ENCODE peak calls at places on chromosomes 16 and 17, in ten cellular contexts. One of them, this sample, is unnamed.

GRCh38 chr16:1766231-1766630 is 5.1 kb downstream of the NME3 start:
- DNase-seq in tibial nerve: no peak
- DNase-seq in A549: no peak
- DNase-seq in small intestine: no peak
- DNase-seq in cardiac fibroblast: no peak
- DNase-seq in aorta: no peak
- DNase-seq in IMR-90: no peak
- DNase-seq in endothelial cell of umbilical vein: no peak
- DNase-seq in H7: no peak
- DNase-seq in AG04450: no peak
- DNase-seq in this sample: no peak

GRCh38 chr17:9360610-9361571 is 214.7 kb downstream of the STX8 start:
- DNase-seq in endothelial cell of umbilical vein: no peak
- DNase-seq in IMR-90: peak
- DNase-seq in aorta: peak
- DNase-seq in A549: peak
- DNase-seq in AG04450: peak
- DNase-seq in tibial nerve: no peak
- DNase-seq in cardiac fibroblast: peak
- DNase-seq in H7: no peak
- DNase-seq in small intestine: peak
- DNase-seq in this sample: peak

GRCh38 chr17:82566129-82566995 is 46.8 kb downstream of the FOXK2 start:
- DNase-seq in IMR-90: no peak
- DNase-seq in A549: no peak
- DNase-seq in tibial nerve: no peak
- DNase-seq in cardiac fibroblast: no peak
- DNase-seq in endothelial cell of umbilical vein: no peak
- DNase-seq in aorta: no peak
- DNase-seq in small intestine: peak
- DNase-seq in H7: peak
- DNase-seq in AG04450: no peak
- DNase-seq in this sample: no peak

GRCh38 chr17:80008848-80009247 is 26.8 kb downstream of the TBC1D16 start:
- DNase-seq in tibial nerve: no peak
- DNase-seq in A549: no peak
- DNase-seq in cardiac fibroblast: no peak
- DNase-seq in endothelial cell of umbilical vein: no peak
- DNase-seq in AG04450: no peak
- DNase-seq in IMR-90: no peak
- DNase-seq in H7: no peak
- DNase-seq in small intestine: no peak
- DNase-seq in aorta: no peak
- DNase-seq in this sample: no peak

GRCh38 chr17:14351493-14351892 is 50.6 kb downstream of the HS3ST3B1 start:
- DNase-seq in IMR-90: peak
- DNase-seq in tibial nerve: no peak
- DNase-seq in endothelial cell of umbilical vein: no peak
- DNase-seq in AG04450: no peak
- DNase-seq in A549: no peak
- DNase-seq in aorta: no peak
- DNase-seq in small intestine: no peak
- DNase-seq in H7: no peak
- DNase-seq in cardiac fibroblast: peak
- DNase-seq in this sample: no peak

GRCh38 chr17:75159196-75160031 is 5.1 kb upstream of the JPT1 start:
- DNase-seq in H7: no peak
- DNase-seq in endothelial cell of umbilical vein: peak
- DNase-seq in cardiac fibroblast: peak
- DNase-seq in A549: peak
- DNase-seq in aorta: no peak
- DNase-seq in IMR-90: peak
- DNase-seq in small intestine: peak
- DNase-seq in AG04450: no peak
- DNase-seq in tibial nerve: no peak
- DNase-seq in this sample: peak

GRCh38 chr16:85894266-85894665 is 4.7 kb upstream of the IRF8 start:
- DNase-seq in small intestine: peak
- DNase-seq in cardiac fibroblast: no peak
- DNase-seq in tibial nerve: no peak
- DNase-seq in AG04450: no peak
- DNase-seq in aorta: no peak
- DNase-seq in endothelial cell of umbilical vein: no peak
- DNase-seq in A549: peak
- DNase-seq in IMR-90: no peak
- DNase-seq in H7: peak
- DNase-seq in this sample: no peak

GRCh38 chr16:68790130-68790761 is 53.1 kb upstream of the TANGO6 start:
- DNase-seq in small intestine: no peak
- DNase-seq in H7: peak
- DNase-seq in A549: peak
- DNase-seq in tibial nerve: no peak
- DNase-seq in IMR-90: peak
- DNase-seq in endothelial cell of umbilical vein: no peak
- DNase-seq in cardiac fibroblast: peak
- DNase-seq in AG04450: no peak
- DNase-seq in aorta: no peak
- DNase-seq in this sample: peak

GRCh38 chr16:7335991-7336634 is 3.5 kb downstream of the RBFOX1 start:
- DNase-seq in cardiac fibroblast: no peak
- DNase-seq in tibial nerve: no peak
- DNase-seq in endothelial cell of umbilical vein: no peak
- DNase-seq in H7: no peak
- DNase-seq in AG04450: no peak
- DNase-seq in IMR-90: no peak
- DNase-seq in aorta: no peak
- DNase-seq in A549: no peak
- DNase-seq in small intestine: no peak
- DNase-seq in this sample: no peak

GRCh38 chr16:52861614-52862022 is 191.1 kb downstream of the CHD9NB start:
- DNase-seq in AG04450: no peak
- DNase-seq in tibial nerve: no peak
- DNase-seq in aorta: no peak
- DNase-seq in small intestine: peak
- DNase-seq in H7: peak
- DNase-seq in endothelial cell of umbilical vein: no peak
- DNase-seq in IMR-90: no peak
- DNase-seq in A549: peak
- DNase-seq in cardiac fibroblast: no peak
- DNase-seq in this sample: peak

GRCh38 chr16:73196670-73197069 is 148.7 kb upstream of the ZFHX3 start:
- DNase-seq in small intestine: peak
- DNase-seq in IMR-90: peak
- DNase-seq in A549: peak
- DNase-seq in H7: peak
- DNase-seq in cardiac fibroblast: peak
- DNase-seq in AG04450: no peak
- DNase-seq in tibial nerve: peak
- DNase-seq in aorta: peak
- DNase-seq in endothelial cell of umbilical vein: peak
- DNase-seq in this sample: peak

GRCh38 chr16:56382901-56383355 is 42.4 kb downstream of the AMFR start:
- DNase-seq in tibial nerve: no peak
- DNase-seq in aorta: no peak
- DNase-seq in IMR-90: peak
- DNase-seq in AG04450: peak
- DNase-seq in A549: peak
- DNase-seq in H7: no peak
- DNase-seq in small intestine: no peak
- DNase-seq in endothelial cell of umbilical vein: no peak
- DNase-seq in cardiac fibroblast: no peak
- DNase-seq in this sample: no peak

GRCh38 chr17:48604770-48605329 is at the start of gene HOXB6:
- DNase-seq in endothelial cell of umbilical vein: peak
- DNase-seq in aorta: peak
- DNase-seq in H7: no peak
- DNase-seq in small intestine: no peak
- DNase-seq in tibial nerve: no peak
- DNase-seq in AG04450: no peak
- DNase-seq in IMR-90: no peak
- DNase-seq in cardiac fibroblast: no peak
- DNase-seq in A549: peak
- DNase-seq in this sample: no peak

DNA sequence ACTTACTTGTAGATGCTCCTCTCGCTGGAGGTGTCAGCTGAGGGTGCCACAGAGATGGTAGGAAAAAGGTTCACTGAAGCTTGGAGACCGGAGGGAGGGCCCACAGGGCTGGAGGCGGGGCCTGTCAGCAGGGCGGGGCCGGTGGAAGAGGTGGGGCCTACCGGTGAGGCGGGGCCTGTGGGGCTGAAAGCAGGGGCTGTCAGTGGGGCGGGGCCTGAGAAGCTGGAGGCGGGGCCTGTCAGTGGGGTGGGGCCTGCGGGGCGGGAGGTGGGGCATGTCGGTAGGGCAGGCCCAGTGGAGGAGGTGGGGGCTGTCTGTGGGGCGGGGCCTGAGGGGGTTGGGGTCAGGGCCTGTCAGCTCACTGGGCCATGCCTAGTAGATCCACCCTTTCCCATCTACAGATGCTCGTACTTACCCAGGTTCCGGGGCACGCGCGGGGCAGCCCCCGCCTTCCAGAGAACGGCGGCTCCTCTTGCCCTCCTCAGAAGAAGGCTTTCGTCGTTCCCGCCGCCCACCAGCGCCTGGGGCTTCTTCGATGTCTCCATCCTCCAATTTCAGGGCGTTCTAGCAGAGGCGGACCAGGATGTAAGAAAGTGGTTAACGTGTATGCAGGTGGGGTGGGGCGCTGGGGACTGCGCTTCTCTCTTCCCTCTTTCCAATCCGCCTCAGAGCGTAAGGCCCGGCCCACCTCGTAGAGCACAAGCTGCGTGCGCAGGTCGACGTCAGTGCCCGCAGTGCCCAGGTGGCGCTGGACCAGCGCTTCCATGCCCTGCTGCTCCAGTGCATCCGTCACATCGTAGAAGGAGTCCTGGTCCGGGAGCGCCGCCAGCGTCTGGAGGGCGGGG is 9.8 kb downstream of the TMEM208 start:
- DNase-seq in endothelial cell of umbilical vein: peak
- DNase-seq in tibial nerve: no peak
- DNase-seq in AG04450: no peak
- DNase-seq in aorta: peak
- DNase-seq in H7: peak
- DNase-seq in cardiac fibroblast: peak
- DNase-seq in A549: peak
- DNase-seq in IMR-90: peak
- DNase-seq in small intestine: peak
- DNase-seq in this sample: peak
- H3K4me3 ChIP-seq in endothelial cell of umbilical vein: no peak
- H3K4me3 ChIP-seq in tibial nerve: no peak
- H3K4me3 ChIP-seq in AG04450: no peak
- H3K4me3 ChIP-seq in aorta: no peak
- H3K4me3 ChIP-seq in H7: no peak
- H3K4me3 ChIP-seq in cardiac fibroblast: no peak
- H3K4me3 ChIP-seq in A549: no peak
- H3K4me3 ChIP-seq in IMR-90: no peak
- H3K4me3 ChIP-seq in small intestine: no peak
- H3K4me3 ChIP-seq in this sample: no peak

GRCh38 chr17:77142689-77143088 is 1.9 kb downstream of the SEC14L1 start:
- DNase-seq in IMR-90: no peak
- DNase-seq in tibial nerve: no peak
- DNase-seq in cardiac fibroblast: no peak
- DNase-seq in H7: no peak
- DNase-seq in small intestine: no peak
- DNase-seq in AG04450: no peak
- DNase-seq in A549: no peak
- DNase-seq in aorta: no peak
- DNase-seq in endothelial cell of umbilical vein: no peak
- DNase-seq in this sample: no peak
- H3K4me3 ChIP-seq in IMR-90: no peak
- H3K4me3 ChIP-seq in tibial nerve: peak
- H3K4me3 ChIP-seq in cardiac fibroblast: peak
- H3K4me3 ChIP-seq in H7: no peak
- H3K4me3 ChIP-seq in small intestine: no peak
- H3K4me3 ChIP-seq in AG04450: peak
- H3K4me3 ChIP-seq in A549: no peak
- H3K4me3 ChIP-seq in aorta: no peak
- H3K4me3 ChIP-seq in endothelial cell of umbilical vein: peak
- H3K4me3 ChIP-seq in this sample: peak

DNA sequence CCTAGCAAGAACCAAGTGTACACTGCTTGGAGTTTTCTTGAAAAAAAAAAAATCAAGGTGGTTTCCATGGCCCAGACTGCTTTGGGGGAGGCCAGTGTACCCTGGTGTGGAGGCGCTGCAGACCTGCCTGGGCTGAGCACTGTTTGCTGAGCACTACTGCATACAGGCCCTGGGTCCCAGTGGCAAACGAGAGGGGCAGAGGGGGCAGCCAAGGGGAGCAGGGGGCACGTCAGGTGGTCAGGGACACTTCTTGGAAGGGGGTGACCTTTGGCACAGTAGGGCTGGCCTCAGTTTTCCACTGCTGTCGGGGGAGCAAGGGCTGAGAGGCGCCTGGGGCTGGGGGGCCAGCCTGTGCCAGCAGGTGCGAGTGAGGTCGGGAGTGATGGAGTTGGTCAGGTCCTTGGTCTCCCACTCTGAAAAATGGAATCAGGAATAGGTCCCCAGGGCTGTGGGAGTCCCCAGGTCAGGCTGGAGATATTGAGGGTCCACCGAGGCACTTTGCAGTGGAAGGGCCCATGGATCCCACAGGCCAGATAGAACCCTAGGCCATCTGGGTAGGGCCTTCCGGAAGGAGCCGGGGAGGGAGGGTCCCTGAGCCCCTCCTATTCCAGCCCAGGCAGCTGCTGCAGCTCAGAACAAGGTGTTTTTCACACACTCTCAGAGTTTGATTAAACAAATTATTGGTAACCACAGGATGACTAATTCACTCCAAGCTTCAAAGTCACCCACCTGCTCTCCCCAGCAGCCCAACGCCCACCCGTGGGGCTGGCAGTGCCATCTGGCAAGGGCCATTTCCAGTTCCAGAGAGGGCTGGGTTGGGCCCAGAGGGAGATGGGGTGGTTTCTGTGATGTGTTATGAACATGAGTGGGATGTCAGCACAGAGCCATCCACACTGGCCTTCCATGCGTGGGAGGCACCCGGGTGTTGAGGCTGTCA is 3.5 kb downstream of the ZFPM1 start:
- DNase-seq in IMR-90: no peak
- DNase-seq in small intestine: no peak
- DNase-seq in aorta: no peak
- DNase-seq in tibial nerve: no peak
- DNase-seq in AG04450: no peak
- DNase-seq in A549: no peak
- DNase-seq in endothelial cell of umbilical vein: no peak
- DNase-seq in H7: no peak
- DNase-seq in cardiac fibroblast: no peak
- DNase-seq in this sample: no peak
- H3K4me3 ChIP-seq in IMR-90: peak
- H3K4me3 ChIP-seq in small intestine: no peak
- H3K4me3 ChIP-seq in aorta: no peak
- H3K4me3 ChIP-seq in tibial nerve: peak
- H3K4me3 ChIP-seq in AG04450: peak
- H3K4me3 ChIP-seq in A549: peak
- H3K4me3 ChIP-seq in endothelial cell of umbilical vein: no peak
- H3K4me3 ChIP-seq in H7: no peak
- H3K4me3 ChIP-seq in cardiac fibroblast: no peak
- H3K4me3 ChIP-seq in this sample: peak

DNA sequence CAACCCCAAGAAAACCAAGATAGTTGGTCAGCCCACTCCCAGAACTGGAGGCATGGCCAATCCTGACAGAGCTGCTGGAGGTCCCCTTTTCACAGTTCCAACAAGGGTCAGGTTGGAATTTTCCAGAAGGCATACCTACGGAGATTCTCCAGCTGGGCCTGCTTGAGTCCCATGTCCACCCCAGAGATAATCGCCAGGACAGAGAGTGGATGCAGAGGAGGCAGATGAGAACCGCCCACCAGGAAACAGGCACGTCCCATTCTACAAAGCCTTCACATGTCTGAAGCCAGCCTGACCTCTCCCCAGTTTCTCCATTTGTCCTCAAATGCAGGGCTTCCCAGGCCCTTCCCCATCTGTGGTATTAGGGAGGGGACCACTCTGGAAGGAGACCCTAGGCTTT is 47.4 kb upstream of the SMURF2 start:
- DNase-seq in endothelial cell of umbilical vein: no peak
- DNase-seq in IMR-90: no peak
- DNase-seq in cardiac fibroblast: no peak
- DNase-seq in AG04450: no peak
- DNase-seq in A549: no peak
- DNase-seq in H7: no peak
- DNase-seq in aorta: no peak
- DNase-seq in tibial nerve: no peak
- DNase-seq in small intestine: no peak
- DNase-seq in this sample: no peak
- H3K4me3 ChIP-seq in endothelial cell of umbilical vein: no peak
- H3K4me3 ChIP-seq in IMR-90: no peak
- H3K4me3 ChIP-seq in cardiac fibroblast: no peak
- H3K4me3 ChIP-seq in AG04450: no peak
- H3K4me3 ChIP-seq in A549: no peak
- H3K4me3 ChIP-seq in H7: no peak
- H3K4me3 ChIP-seq in aorta: no peak
- H3K4me3 ChIP-seq in tibial nerve: no peak
- H3K4me3 ChIP-seq in small intestine: no peak
- H3K4me3 ChIP-seq in this sample: no peak

This sample was measured in choroid plexus epithelial cell.